ENCODE peak calls at places on chromosomes 6 and 20, in seven cellular contexts. K is body of pancreas, M is heart right ventricle, I is AG10803, T is PC-9, D is adrenal gland, X is AG04450. J is an unnamed sample.
A peak's percentile ranks its signal among the peaks of the same experiment; 100 is the strongest.

GRCh38 chr6:73389854-73390253 is 4.8 kb upstream of the DDX43 start:
- DNase-seq in M (no peak), D (no peak), X (no peak), T (no peak), I (no peak), K (no peak), J (no peak)

GRCh38 chr20:37511605-37512275 is 9.3 kb upstream of the NNAT start:
- DNase-seq in T (no peak), M (no peak), K (no peak), I (peak; percentile 93), X (no peak), D (no peak), J (no peak)

GRCh38 chr6:139373154-139373927 is 1.1 kb downstream of the CITED2 start:
- DNase-seq in X (no peak), D (peak; percentile 60), T (no peak), K (peak; percentile 63), I (peak; percentile 76), M (peak; percentile 50), J (peak; percentile 84)

GRCh38 chr6:169217972-169218371 is 35.7 kb downstream of the THBS2 start:
- DNase-seq in K (no peak), T (no peak), M (no peak), D (no peak), X (no peak), I (no peak), J (no peak)

GRCh38 chr6:117298941-117299340 is 33.6 kb downstream of the VGLL2 start:
- DNase-seq in I (no peak), K (no peak), T (no peak), X (no peak), D (no peak), M (no peak), J (no peak)

GRCh38 chr20:3238616-3239025 is 369 bp downstream of the SLC4A11 start:
- DNase-seq in X (no peak), K (peak; percentile 23), T (no peak), D (peak; percentile 56), I (no peak), M (no peak), J (no peak)

GRCh38 chr6:144064831-144065668 is 30.3 kb downstream of the SF3B5 start:
- DNase-seq in I (no peak), T (no peak), D (no peak), X (no peak), K (peak; percentile 47), M (no peak), J (no peak)

GRCh38 chr20:22491188-22491500 is 93.2 kb downstream of the FOXA2 start:
- DNase-seq in D (no peak), M (no peak), X (no peak), I (no peak), K (no peak), T (no peak), J (no peak)

GRCh38 chr6:14799928-14800327 is 445.9 kb upstream of the JARID2 start:
- DNase-seq in X (peak; percentile 42), I (peak; percentile 84), D (peak; percentile 59), T (peak; percentile 79), K (peak; percentile 56), M (peak; percentile 88), J (no peak)

GRCh38 chr6:81933648-81934047 is 181.2 kb upstream of the TENT5A start:
- DNase-seq in K (no peak), I (no peak), D (no peak), T (peak; percentile 50), M (no peak), X (no peak), J (no peak)

GRCh38 chr20:51365670-51366069 is 176.8 kb downstream of the NFATC2 start:
- DNase-seq in T (no peak), X (peak; percentile 50), K (no peak), D (no peak), M (no peak), I (peak; percentile 95), J (no peak)

GRCh38 chr20:2236266-2236665 is 59.5 kb upstream of the TGM3 start:
- DNase-seq in T (no peak), X (no peak), D (no peak), I (no peak), M (no peak), K (no peak), J (no peak)

GRCh38 chr20:41065716-41066115 is 37.1 kb downstream of the TOP1 start:
- DNase-seq in M (no peak), D (no peak), T (no peak), I (no peak), K (no peak), X (no peak), J (no peak)

GRCh38 chr20:53283011-53283410 is 310.6 kb downstream of the ZNF217 start:
- DNase-seq in T (no peak), I (no peak), K (no peak), M (no peak), D (no peak), X (no peak), J (no peak)

GRCh38 chr6:69820438-69820837 is 23.6 kb upstream of the LMBRD1 start:
- DNase-seq in T (no peak), M (no peak), D (no peak), K (peak; percentile 56), I (no peak), X (no peak), J (no peak)

GRCh38 chr20:53660078-53660909 is 66.7 kb upstream of the ZNF217 start:
- DNase-seq in D (no peak), K (no peak), T (no peak), I (peak; percentile 34), M (peak; percentile 36), X (no peak), J (peak; percentile 56)

GRCh38 chr6:34546551-34547321 is 9.4 kb downstream of the SPDEF start:
- DNase-seq in M (peak; percentile 21), I (peak; percentile 6), T (peak; percentile 62), K (peak; percentile 67), X (no peak), D (peak; percentile 65), J (no peak)

GRCh38 chr6:10272591-10272990 is 142.3 kb downstream of the TFAP2A start:
- DNase-seq in D (no peak), K (no peak), X (no peak), I (no peak), M (no peak), T (no peak), J (no peak)

GRCh38 chr6:26613717-26614683 is 17.2 kb downstream of the ABT1 start:
- DNase-seq in K (no peak), X (no peak), T (no peak), D (no peak), I (no peak), M (no peak), J (no peak)
- H3K4me3 ChIP-seq in K (no peak overlapping the region), X (no peak overlapping the region), T (no peak overlapping the region), D (peak overlapping the region; percentile 49), I (no peak overlapping the region), M (peak overlapping the region; percentile 55), J (no peak overlapping the region)

DNA sequence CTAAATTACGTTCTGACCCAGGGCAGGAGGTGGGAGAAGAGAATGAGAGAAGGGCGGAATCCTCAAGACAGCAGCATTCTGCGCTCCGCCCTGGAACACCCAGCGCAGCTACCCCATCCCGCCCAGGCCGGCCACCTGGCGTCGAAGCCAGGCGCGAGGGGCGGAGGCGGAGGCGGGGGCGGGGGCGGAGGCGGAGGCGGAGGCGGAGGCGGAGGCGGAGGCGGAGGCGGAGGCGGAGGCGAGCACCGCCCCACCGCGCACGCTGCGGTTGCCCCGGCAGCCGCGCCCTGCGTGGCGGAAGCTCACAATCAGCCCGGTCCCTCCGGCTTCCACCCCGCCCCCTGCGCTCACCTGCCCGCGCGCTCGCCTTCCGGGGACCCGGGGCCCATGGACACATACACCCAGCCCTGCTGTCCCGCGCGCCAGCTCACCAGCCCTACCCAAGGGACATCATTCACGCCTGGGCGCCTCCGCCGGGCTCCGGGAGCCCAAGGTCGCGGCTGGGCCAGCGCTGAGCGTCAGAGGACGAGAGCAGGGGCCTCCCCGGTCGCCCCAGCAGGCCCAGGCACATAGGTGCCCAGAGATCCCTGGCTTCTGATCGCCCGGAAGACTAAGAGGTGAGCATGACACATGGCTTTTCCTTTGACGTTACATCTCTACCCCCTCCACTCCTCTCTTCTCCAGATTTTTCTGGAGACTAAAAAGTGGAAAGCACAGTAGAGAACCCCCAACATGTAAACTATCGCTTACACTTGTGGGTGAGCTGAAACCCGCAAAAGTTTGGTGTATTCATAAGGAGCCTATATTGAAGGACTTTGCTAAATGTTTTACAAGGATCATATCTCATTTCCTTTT is at the start of gene ANKEF1:
- DNase-seq in K (peak; percentile 92), X (no peak), T (peak; percentile 75), M (peak; percentile 52), D (peak; percentile 74), I (peak; percentile 37), J (peak; percentile 85)
- H3K4me3 ChIP-seq in K (peak within 1 kb of the TSS; percentile 43), X (peak within 1 kb of the TSS; percentile 62), T (peak within 1 kb of the TSS; percentile 79), M (peak within 1 kb of the TSS; percentile 76), D (peak within 1 kb of the TSS; percentile 74), I (peak within 1 kb of the TSS; percentile 66), J (peak within 1 kb of the TSS; percentile 65)

GRCh38 chr20:34010405-34010895 is 16.7 kb downstream of the RALY start:
- DNase-seq in K (no peak), M (no peak), T (no peak), D (no peak), I (no peak), X (no peak), J (no peak)

GRCh38 chr20:34011275-34011674 is 17.6 kb downstream of the RALY start:
- DNase-seq in K (no peak), I (no peak), D (no peak), T (no peak), X (no peak), M (no peak), J (no peak)

GRCh38 chr20:34012330-34012729 is 18.6 kb downstream of the RALY start:
- DNase-seq in M (no peak), X (no peak), I (no peak), K (no peak), T (no peak), D (no peak), J (no peak)

GRCh38 chr20:34004790-34005457 is 11.2 kb downstream of the RALY start:
- DNase-seq in X (no peak), I (no peak), T (no peak), M (no peak), D (no peak), K (no peak), J (no peak)

DNA sequence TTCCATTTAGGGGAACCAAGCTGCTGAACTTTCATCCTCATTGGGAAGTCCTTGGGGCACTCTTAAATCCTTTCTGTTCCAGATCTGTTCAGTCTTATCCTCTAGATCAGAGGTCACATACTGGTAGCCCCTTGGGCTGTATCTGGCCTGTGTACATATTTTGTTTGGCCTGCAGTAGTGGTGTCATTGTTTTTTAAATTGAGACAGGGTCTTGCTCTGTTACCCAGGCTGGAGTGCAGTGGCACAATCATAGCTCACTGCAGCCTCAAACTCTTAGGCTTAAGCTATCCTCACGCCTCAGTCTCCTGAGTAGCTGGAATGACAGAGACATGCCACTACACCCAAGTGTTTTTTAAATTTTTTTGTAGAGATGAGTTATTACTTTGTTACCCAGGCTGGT is 14.8 kb downstream of the RALY start:
- DNase-seq in I (no peak), M (no peak), D (no peak), T (no peak), X (no peak), K (no peak), J (no peak)
- H3K4me3 ChIP-seq in I (no peak overlapping the region), M (no peak overlapping the region), D (no peak overlapping the region), T (no peak overlapping the region), X (no peak overlapping the region), K (no peak overlapping the region), J (no peak overlapping the region)

DNA sequence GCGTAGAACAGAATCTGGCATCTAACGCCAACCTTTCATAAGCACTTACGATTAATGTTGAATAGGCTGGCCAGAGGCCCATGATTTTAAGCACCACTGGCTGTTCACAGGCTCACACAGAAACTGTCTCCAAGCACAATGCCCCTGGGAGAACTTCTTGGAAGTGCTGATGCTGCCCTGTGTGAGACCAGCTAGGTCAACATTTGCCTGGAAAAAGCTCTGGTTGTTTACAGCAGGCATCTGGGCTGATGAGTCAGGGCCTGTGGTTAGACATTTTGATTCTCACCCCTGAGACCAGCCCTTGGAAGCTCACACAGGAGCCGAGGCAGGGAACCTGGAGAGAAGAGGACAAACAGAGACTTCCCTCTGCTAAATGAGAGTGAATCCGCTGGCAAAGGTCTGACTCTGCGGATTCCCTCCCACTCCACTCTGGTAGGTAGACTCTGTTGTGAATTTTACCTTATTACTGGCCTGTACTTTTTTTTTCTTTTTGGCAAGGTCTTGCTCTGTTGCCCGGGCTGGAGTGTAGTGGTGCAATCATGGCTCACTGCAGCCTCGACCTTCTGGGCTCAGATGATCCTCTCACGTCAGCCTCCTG is 6.8 kb upstream of the SULF2 start:
- DNase-seq in T (peak; percentile 95), K (peak; percentile 22), D (peak; percentile 51), I (peak; percentile 97), M (peak; percentile 85), X (peak; percentile 65), J (no peak)
- H3K4me3 ChIP-seq in T (peak overlapping the region; percentile 54), K (no peak overlapping the region), D (no peak overlapping the region), I (no peak overlapping the region), M (no peak overlapping the region), X (no peak overlapping the region), J (no peak overlapping the region)